ENCODE peak calls at places on chromosomes 16 and 17, in ten cellular contexts. T is IMR-90, J is fibroblast of lung, A is gastrocnemius medialis, X is A549, U is H9, M is neural progenitor cell, Z is heart left ventricle, B is breast epithelium, H is tibial nerve. F is an unnamed sample.

GRCh38 chr16:88754912-88755744 is 29.9 kb downstream of the PIEZO1 start:
- DNase-seq in T (peak; percentile 63), J (peak; percentile 77), A (no peak), X (no peak), U (peak; percentile 81), M (peak; percentile 80), Z (no peak), B (no peak), H (no peak), F (no peak)

GRCh38 chr17:28008526-28008925 is 34.0 kb upstream of the NLK start:
- DNase-seq in T (peak; percentile 66), J (peak; percentile 66), A (no peak), X (peak; percentile 46), U (peak; percentile 86), M (peak; percentile 88), Z (peak; percentile 48), B (no peak), H (no peak), F (peak; percentile 18)

GRCh38 chr17:17978481-17979424 is 6.1 kb downstream of the DRC3 start:
- DNase-seq in T (no peak), J (no peak), A (no peak), X (no peak), U (no peak), M (no peak), Z (no peak), B (no peak), H (no peak), F (no peak)

GRCh38 chr16:74623214-74623842 is 16.4 kb upstream of the GLG1 start:
- DNase-seq in T (peak; percentile 68), J (peak; percentile 35), A (no peak), X (peak; percentile 68), U (no peak), M (peak; percentile 43), Z (no peak), B (no peak), H (no peak), F (no peak)

GRCh38 chr17:19756551-19756950 is 8.5 kb upstream of the ALDH3A1 start:
- DNase-seq in T (no peak), J (no peak), A (no peak), X (no peak), U (no peak), M (no peak), Z (no peak), B (no peak), H (no peak), F (no peak)

GRCh38 chr16:73190688-73191087 is 142.8 kb upstream of the ZFHX3 start:
- DNase-seq in T (no peak), J (no peak), A (no peak), X (no peak), U (no peak), M (no peak), Z (no peak), B (no peak), H (no peak), F (no peak)

GRCh38 chr16:27444015-27444414 is 42.0 kb downstream of the IL21R start:
- DNase-seq in T (peak; percentile 65), J (peak; percentile 80), A (no peak), X (no peak), U (no peak), M (no peak), Z (no peak), B (no peak), H (no peak), F (no peak)

GRCh38 chr16:46972429-46972970 is 974 bp downstream of the DNAJA2 start:
- DNase-seq in T (peak; percentile 32), J (peak; percentile 43), A (no peak), X (peak; percentile 28), U (no peak), M (no peak), Z (no peak), B (no peak), H (no peak), F (no peak)

GRCh38 chr16:14371778-14372431 is 258.2 kb downstream of the PARN start:
- DNase-seq in T (no peak), J (no peak), A (no peak), X (no peak), U (peak; percentile 51), M (peak; percentile 74), Z (no peak), B (no peak), H (no peak), F (no peak)

GRCh38 chr16:21589551-21589950 is 9.8 kb upstream of the METTL9 start:
- DNase-seq in T (no peak), J (no peak), A (no peak), X (no peak), U (no peak), M (no peak), Z (no peak), B (no peak), H (no peak), F (no peak)
- H3K4me1 ChIP-seq in T (no peaks in the 10 kb centered on the region), J (no peaks in the 10 kb centered on the region), A (no peaks in the 10 kb centered on the region), X (no peaks in the 10 kb centered on the region), U (no peaks in the 10 kb centered on the region), M (no peaks in the 10 kb centered on the region), Z (no peaks in the 10 kb centered on the region), B (no peaks in the 10 kb centered on the region), H (no peaks in the 10 kb centered on the region), F (no peaks in the 10 kb centered on the region)

GRCh38 chr17:39665642-39666221 is 583 bp downstream of the TCAP start:
- DNase-seq in T (no peak), J (no peak), A (peak; percentile 70), X (peak; percentile 62), U (peak; percentile 64), M (peak; percentile 60), Z (no peak), B (no peak), H (no peak), F (no peak)
- TF ChIP-seq CTCF in T (no peak), J (no peak), A (peak; percentile 27), X (no peak), U (peak; percentile 37), M (peak; percentile 21), Z (no peak), B (no peak), H (no peak), F (peak; percentile 16)

DNA sequence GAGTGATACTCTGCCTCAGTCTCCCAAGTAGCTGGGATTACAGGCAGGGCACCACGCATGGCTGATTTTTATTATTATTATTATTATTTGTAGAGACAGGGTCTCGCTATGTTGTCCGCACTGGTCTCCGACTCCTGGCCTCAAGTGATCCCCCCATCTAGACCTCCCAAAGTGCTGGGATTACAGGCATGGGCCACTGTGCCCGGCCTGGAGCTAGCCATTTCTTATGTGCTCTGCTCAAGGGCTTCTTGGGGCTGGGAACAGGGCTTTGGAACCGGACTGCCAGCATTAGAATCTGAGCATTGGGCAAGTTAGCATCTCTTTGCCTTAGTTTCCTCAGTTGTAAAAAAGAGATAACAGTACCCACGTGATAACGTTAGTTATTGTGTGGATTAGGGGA is 111.3 kb downstream of the C16orf78 start:
- DNase-seq in T (no peak), J (no peak), A (no peak), X (no peak), U (no peak), M (no peak), Z (no peak), B (no peak), H (no peak), F (no peak)
- H3K27ac ChIP-seq in T (no peak overlapping the region), J (no peak overlapping the region), A (peak overlapping the region; percentile 78), X (no peak overlapping the region), U (no peak overlapping the region), M (no peak overlapping the region), Z (no peak overlapping the region), B (peak overlapping the region; percentile 42), H (peak overlapping the region; percentile 64), F (no peak overlapping the region)

GRCh38 chr17:80284631-80285030 is 24.0 kb downstream of the RNF213 start:
- DNase-seq in T (no peak), J (no peak), A (no peak), X (peak; percentile 46), U (peak; percentile 78), M (peak; percentile 63), Z (no peak), B (no peak), H (no peak), F (no peak)

GRCh38 chr17:80287038-80287437 is 26.4 kb downstream of the RNF213 start:
- DNase-seq in T (no peak), J (no peak), A (no peak), X (no peak), U (no peak), M (no peak), Z (no peak), B (no peak), H (no peak), F (no peak)

GRCh38 chr17:80285237-80285920 is 24.7 kb downstream of the RNF213 start:
- DNase-seq in T (no peak), J (no peak), A (no peak), X (no peak), U (no peak), M (no peak), Z (no peak), B (no peak), H (no peak), F (no peak)

GRCh38 chr17:80287806-80288579 is 27.3 kb downstream of the RNF213 start:
- DNase-seq in T (no peak), J (no peak), A (no peak), X (no peak), U (no peak), M (no peak), Z (no peak), B (no peak), H (no peak), F (no peak)

DNA sequence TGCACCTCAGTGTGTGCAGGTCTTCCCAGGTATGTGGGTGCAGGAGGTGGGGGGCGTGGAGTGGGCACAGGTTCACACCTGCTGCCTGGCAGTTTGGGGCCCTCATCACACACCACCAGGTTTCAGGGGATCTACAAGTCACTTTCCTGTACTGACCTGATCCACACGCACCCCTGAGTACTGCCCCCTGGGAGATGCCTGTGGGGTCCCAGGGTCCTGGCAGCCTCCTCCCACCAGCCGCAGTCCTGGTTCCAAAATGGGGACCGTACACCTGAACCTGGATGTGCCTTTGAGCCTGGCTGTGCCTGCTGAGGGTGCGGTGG is 25.9 kb downstream of the RNF213 start:
- DNase-seq in T (no peak), J (no peak), A (no peak), X (no peak), U (no peak), M (no peak), Z (no peak), B (no peak), H (no peak), F (no peak)
- H3K4me1 ChIP-seq in T (no peaks in the 10 kb centered on the region), J (no peaks in the 10 kb centered on the region), A (peaks cover 8% of the 10 kb centered on the region), X (no peaks in the 10 kb centered on the region), U (no peaks in the 10 kb centered on the region), M (no peaks in the 10 kb centered on the region), Z (no peaks in the 10 kb centered on the region), B (no peaks in the 10 kb centered on the region), H (no peaks in the 10 kb centered on the region), F (no peaks in the 10 kb centered on the region)

DNA sequence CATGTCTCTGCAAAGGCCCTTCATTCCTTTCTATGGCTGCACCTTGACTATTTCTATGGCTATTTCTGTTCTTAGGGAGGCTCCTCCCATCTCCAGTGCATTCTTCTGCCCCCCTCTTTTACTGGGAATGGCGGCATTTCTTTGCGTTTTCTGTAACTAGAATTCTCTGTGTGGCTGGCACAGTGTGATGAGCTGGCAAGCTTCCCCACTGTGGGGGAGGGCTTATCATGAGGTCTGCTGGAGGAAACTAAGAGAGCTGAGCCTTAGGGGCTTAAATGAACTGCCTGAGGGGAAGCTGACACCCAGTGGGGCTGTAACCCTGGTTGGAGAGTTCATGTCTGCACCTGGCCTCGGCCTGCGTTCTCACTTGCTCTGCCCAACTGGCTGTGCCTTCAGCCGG is 1.5 kb upstream of the CARD14 start:
- DNase-seq in T (no peak), J (peak; percentile 22), A (no peak), X (no peak), U (no peak), M (no peak), Z (no peak), B (no peak), H (no peak), F (no peak)
- TF ChIP-seq CTCF in T (no peak), J (no peak), A (no peak), X (no peak), U (no peak), M (no peak), Z (no peak), B (no peak), H (no peak), F (no peak)

GRCh38 chr17:850828-851759 is 68.9 kb downstream of the MRM3 start:
- DNase-seq in T (peak; percentile 40), J (no peak), A (peak; percentile 76), X (no peak), U (no peak), M (peak; percentile 54), Z (peak; percentile 38), B (no peak), H (no peak), F (peak; percentile 43)
- H3K27ac ChIP-seq in T (no peak overlapping the region), J (peak overlapping the region; percentile 81), A (peak overlapping the region; percentile 90), X (no peak overlapping the region), U (no peak overlapping the region), M (peak overlapping the region; percentile 66), Z (peak overlapping the region; percentile 40), B (peak overlapping the region; percentile 54), H (no peak overlapping the region), F (peak overlapping the region; percentile 47)

F was measured in heart right ventricle.